ENCODE peak calls at places on chromosomes 12 and 14, in four cellular contexts. B is heart right ventricle, H is psoas muscle, W is tibial artery. I is an unnamed sample. For H3K4me1, the result is how much of the 10 kb centered on the place peaks cover.

GRCh38 chr14:22289570-22289969 is 299.5 kb downstream of the DAD1 start:
- DNase-seq in H (no peak), W (no peak), B (no peak), I (no peak)

GRCh38 chr12:108959748-108960655 is 60.9 kb downstream of the SVOP start:
- DNase-seq in W (no peak), H (no peak), B (no peak), I (no peak)

GRCh38 chr12:24896171-24896570 is 52.7 kb downstream of the BCAT1 start:
- DNase-seq in B (no peak), W (no peak), H (no peak), I (no peak)

GRCh38 chr14:68198713-68199464 is 379.3 kb downstream of the RAD51B start:
- DNase-seq in W (no peak), H (no peak), B (no peak), I (no peak)

GRCh38 chr14:91466192-91466591 is 43.9 kb downstream of the PPP4R3A start:
- DNase-seq in H (no peak), W (no peak), B (no peak), I (no peak)

GRCh38 chr12:29073631-29074239 is 75.3 kb upstream of the FAR2 start:
- DNase-seq in H (no peak), W (no peak), B (peak), I (no peak)

GRCh38 chr12:100716949-100717732 is 77.4 kb upstream of the ANO4 start:
- DNase-seq in B (no peak), W (no peak), H (no peak), I (peak)

GRCh38 chr14:32121536-32121935 is 44.4 kb downstream of the ARHGAP5 start:
- DNase-seq in B (no peak), W (no peak), H (no peak), I (no peak)

GRCh38 chr12:442235-442884 is 17.4 kb upstream of the B4GALNT3 start:
- DNase-seq in W (no peak), B (peak), H (no peak), I (no peak)

GRCh38 chr14:91387996-91388395 is 29.6 kb downstream of the CCDC88C start:
- DNase-seq in W (no peak), H (no peak), B (no peak), I (no peak)

GRCh38 chr12:70272510-70272909 is 29.3 kb downstream of the CNOT2 start:
- DNase-seq in H (no peak), W (no peak), B (no peak), I (no peak)

GRCh38 chr12:131195796-131196195 is 242.1 kb downstream of the ADGRD1 start:
- DNase-seq in W (no peak), B (no peak), H (no peak), I (no peak)

GRCh38 chr12:54588110-54588831 is at the start of gene PPP1R1A:
- DNase-seq in H (peak), W (no peak), B (peak), I (peak)

GRCh38 chr12:29625359-29625953 is 128.0 kb upstream of the OVCH1 start:
- DNase-seq in W (no peak), B (no peak), H (no peak), I (no peak)

GRCh38 chr12:95205685-95206084 is 11.6 kb downstream of the FGD6 start:
- DNase-seq in H (no peak), W (no peak), B (no peak), I (no peak)

GRCh38 chr12:120075034-120075616 is 41.4 kb downstream of the RAB35 start:
- DNase-seq in H (no peak), B (no peak), W (no peak), I (no peak)

GRCh38 chr14:82003418-82003817 is 469.8 kb upstream of the SEL1L start:
- DNase-seq in W (no peak), H (no peak), B (no peak), I (no peak)

GRCh38 chr12:31363416-31363809 is 37.5 kb upstream of the SINHCAF start:
- DNase-seq in B (no peak), W (no peak), H (no peak), I (no peak)

GRCh38 chr12:109888179-109889020 is 8.1 kb upstream of the GLTP start:
- DNase-seq in B (no peak), W (peak), H (no peak), I (no peak)

GRCh38 chr14:49945448-49946319 is 52.8 kb downstream of the ARF6 start:
- DNase-seq in W (no peak), B (no peak), H (no peak), I (no peak)

GRCh38 chr14:43410631-43411030 is 1096.5 kb downstream of the FSCB start:
- DNase-seq in H (no peak), B (no peak), W (no peak), I (no peak)

GRCh38 chr14:88189040-88189839 is 133.8 kb downstream of the KCNK10 start:
- DNase-seq in B (peak), W (peak), H (peak), I (peak)

GRCh38 chr14:68621400-68622365 is 171.2 kb downstream of the ZFP36L1 start:
- DNase-seq in H (no peak), B (peak), W (no peak), I (peak)

GRCh38 chr12:108442077-108442476 is 73.0 kb upstream of the FICD start:
- DNase-seq in W (no peak), B (peak), H (no peak), I (no peak)

GRCh38 chr12:108854453-108855283 is 2.7 kb downstream of the SSH1 start:
- DNase-seq in W (peak), B (peak), H (peak), I (peak)

GRCh38 chr12:34214011-34214410 is 191.7 kb downstream of the ALG10 start:
- DNase-seq in H (no peak), B (no peak), W (no peak), I (no peak)

GRCh38 chr12:28378749-28379148 is 188.5 kb downstream of the CCDC91 start:
- DNase-seq in W (no peak), B (no peak), H (no peak), I (no peak)

GRCh38 chr14:61929651-61930050 is 167.4 kb downstream of the SNAPC1 start:
- DNase-seq in H (no peak), B (no peak), W (no peak), I (no peak)

GRCh38 chr14:98070521-98070920 is 1201.5 kb downstream of the BCL11B start:
- DNase-seq in H (no peak), B (no peak), W (no peak), I (no peak)

GRCh38 chr12:50005150-50005549 is 20.1 kb downstream of the RACGAP1 start:
- DNase-seq in H (no peak), W (no peak), B (no peak), I (no peak)

GRCh38 chr14:104554608-104555401 is 24.8 kb upstream of the C14orf180 start:
- DNase-seq in W (no peak), H (peak), B (no peak), I (peak)

GRCh38 chr14:101973356-101973755 is 9.0 kb downstream of the DYNC1H1 start:
- DNase-seq in W (no peak), H (no peak), B (no peak), I (no peak)

GRCh38 chr14:20530771-20531571 is 25.6 kb downstream of the RNASE10 start:
- DNase-seq in B (peak), W (peak), H (peak), I (peak)

GRCh38 chr14:64504310-64504896 is at the start of gene ZBTB1:
- DNase-seq in B (peak), H (peak), W (peak), I (peak)
- H3K4me1 ChIP-seq in B (half or more), H (half or more), W (half or more), I (under half)

GRCh38 chr12:85955127-85955526 is 81.0 kb downstream of the NTS start:
- DNase-seq in H (no peak), W (no peak), B (no peak), I (no peak)
- TF ChIP-seq CTCF in H (no peak), W (no peak), B (peak), I (no peak)

GRCh38 chr12:57782608-57783465 is at the start of gene TSFM:
- DNase-seq in B (peak), H (peak), W (peak), I (peak)

GRCh38 chr12:57781241-57781640 is 1.3 kb upstream of the TSFM start:
- DNase-seq in B (no peak), H (no peak), W (no peak), I (no peak)

GRCh38 chr12:57783466-57783801 is 847 bp downstream of the TSFM start:
- DNase-seq in W (no peak), B (no peak), H (no peak), I (no peak)

GRCh38 chr12:57781801-57782200 is 786 bp upstream of the TSFM start:
- DNase-seq in W (no peak), B (no peak), H (no peak), I (no peak)

DNA sequence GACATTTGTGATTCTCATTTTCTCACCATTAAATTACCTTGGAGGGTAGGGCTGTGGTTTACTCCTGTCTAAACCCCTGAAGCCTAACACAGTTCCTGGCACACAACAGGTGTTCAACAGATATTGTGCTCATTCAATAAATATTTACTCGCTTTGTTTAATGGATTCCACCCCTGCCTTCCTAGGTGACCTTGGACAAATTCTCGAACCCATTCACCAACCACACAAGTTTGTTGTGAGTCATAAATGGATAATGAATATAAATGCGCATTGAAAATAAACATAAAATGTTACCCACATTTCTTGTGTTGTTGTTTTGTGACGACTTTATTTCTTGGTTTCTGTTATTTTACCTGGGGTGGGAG is 362 bp upstream of the TSFM start:
- DNase-seq in B (no peak), H (no peak), W (no peak), I (no peak)
- H3K27ac ChIP-seq in B (peak), H (peak), W (peak), I (no peak)

GRCh38 chr12:32448581-32448980 is 49.2 kb downstream of the FGD4 start:
- DNase-seq in B (no peak), H (no peak), W (no peak), I (no peak)

GRCh38 chr12:32445356-32445755 is 46.0 kb downstream of the FGD4 start:
- DNase-seq in W (no peak), B (no peak), H (no peak), I (no peak)

GRCh38 chr12:32443491-32443890 is 44.1 kb downstream of the FGD4 start:
- DNase-seq in B (no peak), W (no peak), H (no peak), I (no peak)

GRCh38 chr12:32446306-32447119 is 47.2 kb downstream of the FGD4 start:
- DNase-seq in B (no peak), H (no peak), W (no peak), I (no peak)

DNA sequence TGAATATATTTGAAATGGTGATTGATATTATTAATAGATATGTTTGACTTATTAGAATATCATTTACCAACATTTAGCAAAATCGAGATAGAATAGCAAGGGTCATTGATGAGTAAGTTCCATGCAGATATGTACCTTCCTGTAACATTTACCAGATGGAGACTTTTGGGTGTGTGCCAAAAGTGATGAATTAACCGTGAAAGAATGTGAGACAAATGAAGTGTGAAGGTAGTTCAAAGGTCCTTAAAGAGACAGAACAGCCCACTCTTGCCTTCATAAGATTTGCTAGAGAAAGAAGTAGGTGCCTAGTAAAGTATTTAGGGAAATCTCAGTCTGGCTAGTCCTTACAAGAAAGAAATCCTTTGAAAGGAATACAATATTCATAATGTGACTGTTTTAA is 45.5 kb downstream of the FGD4 start:
- DNase-seq in B (no peak), H (no peak), W (no peak), I (no peak)
- H3K4me1 ChIP-seq in B (under half), H (under half), W (under half), I (under half)

DNA sequence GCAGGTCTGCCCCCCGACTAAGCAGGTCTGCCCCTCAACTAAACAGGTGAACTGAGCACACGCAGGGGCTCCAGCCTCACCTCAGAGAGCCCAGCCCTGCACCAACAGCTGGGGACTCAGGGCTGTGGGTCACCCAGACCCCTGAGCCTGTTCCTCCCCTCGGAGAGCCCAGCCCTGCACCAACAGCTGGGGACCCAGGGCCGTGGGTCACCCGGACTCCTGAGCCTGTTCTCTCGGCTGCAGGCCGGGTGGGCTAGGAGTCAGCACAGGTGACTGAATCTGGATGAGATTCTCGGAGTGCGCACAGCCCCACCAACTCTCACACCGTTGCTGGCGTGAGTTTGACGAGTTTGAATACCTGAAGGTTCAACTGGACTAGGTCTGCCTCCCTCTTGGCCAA is 20.3 kb upstream of the ANKLE2 start:
- DNase-seq in B (no peak), H (no peak), W (no peak), I (no peak)
- TF ChIP-seq CTCF in B (no peak), H (no peak), W (no peak), I (no peak)

I was measured in heart left ventricle.